ENCODE peak calls at places on chromosomes 6 and 20, in ten cellular contexts. W, X, N, Z, S, B, H, K, Q and Y are unnamed samples.

GRCh38 chr6:11139051-11139960 is 27.8 kb upstream of the ERVFRD-1 start:
- DNase-seq in X (no peak), Q (no peak), S (peak; percentile 99), H (peak; percentile 97), N (no peak), K (no peak), Z (no peak), B (no peak), W (peak; percentile 72), Y (peak; percentile 53)

GRCh38 chr6:131946404-131946991 is 4.7 kb downstream of the CCN2 start:
- DNase-seq in Q (no peak), W (peak; percentile 78), K (no peak), H (no peak), Z (no peak), X (no peak), S (no peak), B (no peak), N (no peak), Y (no peak)

GRCh38 chr6:168942646-168943045 is 311.0 kb downstream of the THBS2 start:
- DNase-seq in Q (no peak), B (no peak), S (no peak), K (no peak), X (no peak), Z (no peak), W (no peak), H (no peak), N (no peak), Y (no peak)

GRCh38 chr6:116562614-116563013 is 8.7 kb upstream of the RWDD1 start:
- DNase-seq in Q (no peak), H (no peak), B (no peak), N (no peak), W (no peak), K (no peak), S (no peak), Z (no peak), X (no peak), Y (no peak)

GRCh38 chr20:47606414-47607207 is 104.9 kb downstream of the NCOA3 start:
- DNase-seq in Q (no peak), N (no peak), W (no peak), X (no peak), K (no peak), H (no peak), B (no peak), S (no peak), Z (no peak), Y (no peak)

GRCh38 chr6:31651602-31652191 is 764 bp downstream of the BAG6 start:
- DNase-seq in W (peak; percentile 80), K (no peak), B (no peak), X (peak; percentile 54), S (peak; percentile 42), Q (no peak), H (peak; percentile 76), Z (no peak), N (peak; percentile 90), Y (peak; percentile 71)

GRCh38 chr20:50632701-50633100 is 58.6 kb downstream of the RIPOR3 start:
- DNase-seq in W (no peak), Q (no peak), K (no peak), N (no peak), B (no peak), S (no peak), Z (no peak), H (no peak), X (no peak), Y (no peak)

GRCh38 chr6:100479180-100480035 is 14.7 kb upstream of the SIM1 start:
- DNase-seq in K (no peak), N (peak; percentile 55), B (no peak), X (no peak), Q (no peak), Z (no peak), S (no peak), W (peak; percentile 49), H (no peak), Y (no peak)

GRCh38 chr6:47478233-47479155 is 905 bp downstream of the CD2AP start:
- DNase-seq in N (peak; percentile 38), S (no peak), Z (no peak), K (no peak), X (no peak), B (no peak), H (peak; percentile 66), Q (no peak), W (peak; percentile 30), Y (no peak)

GRCh38 chr20:32966382-32966781 is 37.9 kb downstream of the SUN5 start:
- DNase-seq in S (no peak), B (no peak), Q (no peak), X (no peak), K (peak; percentile 18), N (no peak), W (no peak), H (no peak), Z (no peak), Y (no peak)

GRCh38 chr6:106979435-106979884 is 4.9 kb upstream of the CD24 start:
- DNase-seq in S (peak; percentile 35), X (peak; percentile 85), W (peak; percentile 76), K (peak; percentile 94), B (peak; percentile 71), Q (peak; percentile 83), H (peak; percentile 68), N (peak; percentile 94), Z (peak; percentile 77), Y (peak; percentile 83)

DNA sequence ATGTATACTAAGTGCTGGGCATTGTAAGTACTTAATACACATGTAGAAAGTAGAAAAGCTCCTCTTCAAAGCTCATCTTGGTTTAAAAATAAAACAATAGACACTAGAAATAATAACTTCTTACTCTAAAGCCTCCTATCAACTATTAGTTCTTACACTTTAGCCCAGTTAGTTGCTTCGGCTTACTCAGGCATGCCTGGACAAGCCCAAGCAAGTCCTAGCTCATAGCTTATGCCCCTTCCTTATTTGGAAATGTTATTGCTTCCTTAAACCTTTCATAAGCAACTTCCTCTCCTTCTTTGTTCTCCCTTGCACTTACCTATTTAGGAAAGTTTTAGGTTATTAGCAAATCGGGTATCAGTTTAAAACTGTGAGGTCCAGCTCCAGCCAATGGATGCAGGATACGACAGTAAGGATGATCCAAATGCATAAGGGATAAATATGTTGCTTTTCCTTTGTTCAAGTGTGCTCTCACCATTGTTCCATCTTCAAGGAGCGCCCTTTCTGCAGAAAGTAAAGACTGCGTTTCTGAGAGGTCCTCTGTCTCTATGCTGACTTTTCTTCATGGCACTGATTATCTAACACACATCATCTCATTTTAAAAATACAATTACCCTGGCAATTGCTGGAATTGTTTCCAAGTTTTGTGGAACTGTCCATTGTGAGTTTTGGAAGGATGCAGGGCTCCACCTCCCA is 12.3 kb downstream of the TMEM30A start:
- DNase-seq in W (peak; percentile 68), B (no peak), X (no peak), Q (no peak), S (peak; percentile 55), Z (no peak), K (no peak), H (peak; percentile 73), N (no peak), Y (no peak)
- H3K27ac ChIP-seq in W (peak overlapping the region; percentile 79), B (peak overlapping the region; percentile 28), X (no peak overlapping the region), Q (peak overlapping the region; percentile 84), S (no peak overlapping the region), Z (no peak overlapping the region), K (no peak overlapping the region), H (peak overlapping the region; percentile 40), N (no peak overlapping the region), Y (no peak overlapping the region)

GRCh38 chr6:53043626-53044025 is 21.6 kb upstream of the FBXO9 start:
- DNase-seq in W (peak; percentile 46), B (no peak), Q (no peak), K (no peak), Z (no peak), S (no peak), N (peak; percentile 24), H (no peak), X (no peak), Y (no peak)
- H3K4me1 ChIP-seq in W (peaks cover 24% of the 10 kb centered on the region), B (no peaks in the 10 kb centered on the region), Q (peaks cover 51% of the 10 kb centered on the region), K (peaks cover 32% of the 10 kb centered on the region), Z (peaks cover 4% of the 10 kb centered on the region), S (peaks cover 33% of the 10 kb centered on the region), N (peaks cover 21% of the 10 kb centered on the region), H (peaks cover 59% of the 10 kb centered on the region), X (peaks cover 8% of the 10 kb centered on the region), Y (peaks cover 17% of the 10 kb centered on the region)

GRCh38 chr6:63121166-63121565 is 90.1 kb upstream of the FKBP1C start:
- DNase-seq in X (no peak), Q (no peak), W (no peak), K (no peak), S (no peak), N (no peak), Z (no peak), B (no peak), H (no peak), Y (no peak)
- TF ChIP-seq CTCF in X (no peak), Q (no peak), W (no peak), K (no peak), S (no peak), N (peak; percentile 16), Z (no peak), B (no peak), H (no peak), Y (no peak)

GRCh38 chr20:1060985-1061384 is 57.4 kb upstream of the PSMF1 start:
- DNase-seq in W (no peak), H (no peak), S (no peak), Z (no peak), X (peak; percentile 4), N (no peak), K (no peak), Q (no peak), B (no peak), Y (no peak)
- H3K27ac ChIP-seq in W (no peak overlapping the region), H (no peak overlapping the region), S (no peak overlapping the region), Z (no peak overlapping the region), X (no peak overlapping the region), N (no peak overlapping the region), K (no peak overlapping the region), Q (no peak overlapping the region), B (no peak overlapping the region), Y (no peak overlapping the region)

GRCh38 chr20:43690943-43691598 is 24.2 kb downstream of the MYBL2 start:
- DNase-seq in K (no peak), Z (no peak), Q (no peak), H (no peak), W (no peak), B (no peak), S (no peak), N (no peak), X (no peak), Y (peak; percentile 20)
- H3K4me1 ChIP-seq in K (no peaks in the 10 kb centered on the region), Z (no peaks in the 10 kb centered on the region), Q (no peaks in the 10 kb centered on the region), H (no peaks in the 10 kb centered on the region), W (no peaks in the 10 kb centered on the region), B (no peaks in the 10 kb centered on the region), S (no peaks in the 10 kb centered on the region), N (no peaks in the 10 kb centered on the region), X (no peaks in the 10 kb centered on the region), Y (no peaks in the 10 kb centered on the region)

DNA sequence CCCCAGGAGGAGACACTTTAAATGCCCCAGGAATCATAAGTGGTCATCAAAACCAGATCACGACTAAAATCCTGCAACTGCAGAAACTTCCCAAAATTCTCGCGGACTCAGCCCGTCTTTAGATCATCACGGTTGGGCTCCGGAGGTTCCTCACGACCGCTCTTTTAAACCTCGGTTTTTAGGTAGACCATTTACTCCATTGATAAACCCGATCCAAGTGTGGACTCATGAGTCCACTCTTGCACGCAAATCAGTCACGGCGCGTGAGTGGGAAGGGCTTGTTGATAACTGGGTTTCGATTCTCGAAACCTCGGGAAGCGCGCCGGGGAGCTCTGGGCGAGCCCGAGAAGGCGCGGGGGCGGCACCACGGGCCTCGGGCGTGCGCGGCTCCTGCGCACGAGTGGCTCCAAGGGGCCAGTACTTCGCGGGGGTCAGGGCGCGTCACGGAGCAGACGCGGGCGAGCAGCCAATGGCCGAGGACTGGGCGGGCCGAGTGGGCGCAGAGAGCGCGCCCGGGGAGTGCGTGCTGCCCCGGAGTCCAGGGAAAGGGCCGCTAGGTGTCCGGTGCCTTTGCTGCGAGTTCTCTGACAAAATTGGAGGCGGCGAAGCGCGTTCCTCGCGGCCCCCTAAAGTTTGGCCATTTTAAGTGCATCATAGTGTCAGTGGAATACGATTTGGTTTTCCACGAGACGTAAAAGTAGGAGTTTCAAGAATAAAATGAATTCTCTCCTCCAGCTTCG is 658 bp upstream of the TENT5A start:
- DNase-seq in K (peak; percentile 95), Z (peak; percentile 97), B (peak; percentile 95), Q (peak; percentile 97), H (peak; percentile 78), S (peak; percentile 67), N (peak; percentile 85), W (peak; percentile 89), X (peak; percentile 80), Y (peak; percentile 82)
- TF ChIP-seq CTCF in K (no peak), Z (peak; percentile 28), B (peak; percentile 25), Q (no peak), H (peak; percentile 32), S (no peak), N (no peak), W (peak; percentile 33), X (no peak), Y (no peak)